ENCODE peak calls at places on chromosomes 5 and 9, in four cellular contexts. T is neural progenitor cell, B is hepatocyte, I is fibroblast of lung. Z is an unnamed sample.

GRCh38 chr9:5486988-5487387 is 23.3 kb upstream of the PDCD1LG2 start:
- DNase-seq in T (no peak), B (no peak), I (no peak), Z (no peak)

GRCh38 chr9:128102861-128103588 is 24.5 kb downstream of the PTGES2 start:
- DNase-seq in T (no peak), B (peak; percentile 56), I (no peak), Z (no peak)

GRCh38 chr9:61671276-61671973 is 481.6 kb downstream of the SPATA31A7 start:
- DNase-seq in T (no peak), B (no peak), I (no peak), Z (no peak)

GRCh38 chr9:132046456-132046855 is 33.2 kb downstream of the MED27 start:
- DNase-seq in T (no peak), B (no peak), I (no peak), Z (no peak)

GRCh38 chr5:163408311-163408923 is 29.0 kb upstream of the CCNG1 start:
- DNase-seq in T (peak; percentile 62), B (peak; percentile 68), I (peak; percentile 74), Z (peak; percentile 54)

GRCh38 chr9:101737705-101738565 is 512 bp downstream of the GRIN3A start:
- DNase-seq in T (peak; percentile 77), B (peak; percentile 46), I (no peak), Z (no peak)

GRCh38 chr5:167783145-167783817 is 508.2 kb upstream of the WWC1 start:
- DNase-seq in T (no peak), B (no peak), I (peak; percentile 25), Z (no peak)

GRCh38 chr9:133505901-133506652 is 18.7 kb downstream of the MYMK start:
- DNase-seq in T (no peak), B (no peak), I (peak; percentile 44), Z (no peak)

GRCh38 chr5:102554092-102554491 is 55.3 kb upstream of the SLCO6A1 start:
- DNase-seq in T (peak; percentile 30), B (no peak), I (no peak), Z (no peak)

DNA sequence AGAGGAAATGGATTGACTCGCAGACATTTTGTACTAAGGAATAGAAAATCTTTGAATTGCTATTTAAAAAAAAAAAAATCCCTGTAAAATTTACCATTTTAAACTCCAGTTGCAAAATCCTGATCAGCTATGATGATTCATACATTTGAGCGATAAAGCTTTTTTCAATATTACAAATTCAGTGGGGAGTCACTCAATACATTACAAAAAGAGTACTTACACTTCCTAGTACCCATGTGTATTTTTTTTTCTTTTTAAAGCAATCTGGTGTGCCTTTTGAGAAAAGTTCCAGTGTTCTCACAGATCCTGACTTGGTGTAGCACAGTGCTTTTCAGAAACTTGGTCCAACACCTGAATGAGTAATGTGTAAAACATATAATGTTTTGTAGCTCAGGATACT is 54.3 kb downstream of the PIK3R1 start:
- DNase-seq in T (no peak), B (no peak), I (peak; percentile 21), Z (no peak)
- H3K79me2 ChIP-seq in T (peaks cover 14% of the 10 kb centered on the region), B (peaks cover 99% of the 10 kb centered on the region), I (peaks cover 22% of the 10 kb centered on the region), Z (no peaks in the 10 kb centered on the region)

DNA sequence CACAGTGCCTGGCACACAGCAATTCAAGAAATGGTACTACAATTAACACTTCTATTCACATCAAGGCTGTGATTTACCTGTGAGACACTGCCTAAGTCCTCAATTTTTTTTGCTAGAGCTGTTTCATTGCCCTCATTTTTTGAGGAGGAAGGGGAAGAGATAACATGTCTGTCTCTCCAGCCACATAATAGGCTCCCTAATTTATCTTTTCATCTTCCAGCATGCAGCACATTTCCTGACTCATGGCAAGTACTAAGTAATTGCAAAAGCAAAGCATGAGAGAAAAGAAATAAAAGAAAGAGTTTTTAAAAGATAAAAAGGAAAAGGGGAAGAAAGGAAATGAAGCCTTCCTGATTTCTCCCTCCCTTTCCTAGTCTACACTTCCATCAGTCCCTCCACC is 26.9 kb upstream of the RNF38 start:
- DNase-seq in T (no peak), B (no peak), I (no peak), Z (no peak)
- H3K79me2 ChIP-seq in T (peaks cover 95% of the 10 kb centered on the region), B (peaks cover 65% of the 10 kb centered on the region), I (no peaks in the 10 kb centered on the region), Z (no peaks in the 10 kb centered on the region)

DNA sequence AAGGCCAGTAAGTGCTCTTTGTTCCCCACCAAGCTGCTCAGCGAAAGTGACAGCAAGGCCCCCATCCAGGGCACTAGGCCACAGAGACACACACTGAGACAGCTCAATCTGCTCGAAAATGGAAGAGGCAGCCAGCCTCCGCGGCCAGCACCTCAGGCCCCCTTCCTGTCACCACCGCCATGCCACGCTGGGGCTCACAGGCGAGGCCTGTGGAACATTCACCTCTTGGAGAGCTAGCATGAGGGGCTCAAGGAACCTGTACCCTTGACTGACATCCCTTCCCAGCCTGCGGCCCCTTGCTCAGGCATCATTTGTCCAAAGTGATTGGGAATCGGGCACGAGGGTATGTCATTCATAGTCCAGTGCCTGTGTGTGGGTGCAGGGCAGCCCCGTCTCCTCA is 71.3 kb downstream of the PAX5 start:
- DNase-seq in T (no peak), B (no peak), I (no peak), Z (no peak)
- H3K79me2 ChIP-seq in T (no peaks in the 10 kb centered on the region), B (no peaks in the 10 kb centered on the region), I (no peaks in the 10 kb centered on the region), Z (no peaks in the 10 kb centered on the region)

GRCh38 chr9:118009585-118009984 is 305.4 kb downstream of the TLR4 start:
- DNase-seq in T (peak; percentile 6), B (no peak), I (no peak), Z (no peak)
- H3K79me2 ChIP-seq in T (no peaks in the 10 kb centered on the region), B (no peaks in the 10 kb centered on the region), I (no peaks in the 10 kb centered on the region), Z (no peaks in the 10 kb centered on the region)

GRCh38 chr5:143376195-143376772 is 27.2 kb downstream of the NR3C1 start:
- DNase-seq in T (no peak), B (no peak), I (no peak), Z (no peak)
- H3K79me2 ChIP-seq in T (no peaks in the 10 kb centered on the region), B (peaks cover 94% of the 10 kb centered on the region), I (peaks cover 100% of the 10 kb centered on the region), Z (peaks cover 71% of the 10 kb centered on the region)

GRCh38 chr5:134006119-134006514 is 1.3 kb upstream of the VDAC1 start:
- DNase-seq in T (peak; percentile 24), B (no peak), I (no peak), Z (no peak)

GRCh38 chr5:134003957-134004625 is 684 bp downstream of the VDAC1 start:
- DNase-seq in T (peak; percentile 73), B (peak; percentile 79), I (peak; percentile 51), Z (no peak)

GRCh38 chr5:134004626-134005414 is at the start of gene VDAC1:
- DNase-seq in T (peak; percentile 93), B (peak; percentile 94), I (peak; percentile 89), Z (peak; percentile 73)

GRCh38 chr5:134007581-134008256 is 2.9 kb upstream of the VDAC1 start:
- DNase-seq in T (peak; percentile 73), B (no peak), I (no peak), Z (no peak)

GRCh38 chr5:134005415-134006118 is 792 bp upstream of the VDAC1 start:
- DNase-seq in T (peak; percentile 65), B (peak; percentile 37), I (peak; percentile 25), Z (no peak)
- H3K79me2 ChIP-seq in T (peaks cover 48% of the 10 kb centered on the region), B (peaks cover 58% of the 10 kb centered on the region), I (peaks cover 39% of the 10 kb centered on the region), Z (peaks cover 64% of the 10 kb centered on the region)

GRCh38 chr9:71891557-71892189 is 19.3 kb downstream of the ABHD17B start:
- DNase-seq in T (no peak), B (no peak), I (no peak), Z (no peak)
- H3K79me2 ChIP-seq in T (peaks cover 100% of the 10 kb centered on the region), B (peaks cover 98% of the 10 kb centered on the region), I (peaks cover 13% of the 10 kb centered on the region), Z (peaks cover 78% of the 10 kb centered on the region)

GRCh38 chr9:137184881-137185660 is 3.3 kb downstream of the ANAPC2 start:
- DNase-seq in T (no peak), B (no peak), I (no peak), Z (no peak)

GRCh38 chr9:137186385-137186784 is 2.0 kb downstream of the ANAPC2 start:
- DNase-seq in T (no peak), B (no peak), I (no peak), Z (no peak)

GRCh38 chr9:137187386-137187785 is 974 bp downstream of the ANAPC2 start:
- DNase-seq in T (no peak), B (no peak), I (no peak), Z (no peak)

GRCh38 chr9:137183980-137184595 is 4.3 kb downstream of the ANAPC2 start:
- DNase-seq in T (no peak), B (no peak), I (no peak), Z (no peak)

GRCh38 chr9:137185921-137186320 is 2.4 kb downstream of the ANAPC2 start:
- DNase-seq in T (no peak), B (no peak), I (no peak), Z (no peak)
- H3K79me2 ChIP-seq in T (peaks cover 23% of the 10 kb centered on the region), B (peaks cover 35% of the 10 kb centered on the region), I (peaks cover 31% of the 10 kb centered on the region), Z (peaks cover 30% of the 10 kb centered on the region)

DNA sequence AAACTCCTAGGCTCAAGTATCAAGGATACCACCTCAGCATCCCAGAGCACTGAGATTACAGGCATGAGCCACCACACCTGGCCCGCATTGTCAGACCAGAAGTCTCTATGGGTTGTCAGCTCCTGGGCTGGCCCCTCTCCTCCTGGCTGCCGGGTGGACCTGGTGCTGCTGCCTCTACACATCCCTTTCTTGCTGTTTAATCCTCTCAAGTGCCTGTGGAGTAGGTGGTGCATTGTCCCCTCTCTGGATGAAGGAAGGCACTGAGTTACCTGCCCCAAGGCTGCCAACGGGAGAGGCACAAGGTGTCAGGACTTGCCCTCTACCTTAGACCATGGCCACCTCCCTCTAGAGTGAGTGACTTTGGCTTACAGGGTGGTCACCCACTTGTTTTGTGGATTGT is 37.4 kb downstream of the PHF2 start:
- DNase-seq in T (no peak), B (no peak), I (no peak), Z (no peak)
- H3K79me2 ChIP-seq in T (peaks cover 28% of the 10 kb centered on the region), B (peaks cover 98% of the 10 kb centered on the region), I (peaks cover 27% of the 10 kb centered on the region), Z (peaks cover 11% of the 10 kb centered on the region)